ENCODE peak calls at places on chromosomes 1 and 21, in seven cellular contexts. D is OCI-LY7; S is CD8-positive, alpha-beta memory T cell; L is ovary; X is fibroblast of lung; B is mammary epithelial cell; W is left ventricle myocardium inferior. F is an unnamed sample.
A peak's percentile ranks its signal among the peaks of the same experiment; 100 is the strongest.

GRCh38 chr1:95532335-95532734 is 298.3 kb downstream of the RWDD3 start:
- DNase-seq in S (no peak), D (no peak), W (no peak), B (no peak), L (no peak), X (no peak), F (no peak)

GRCh38 chr21:40404319-40404906 is 442.5 kb downstream of the DSCAM start:
- DNase-seq in X (peak; percentile 5), L (no peak), S (no peak), W (no peak), B (no peak), D (no peak), F (peak; percentile 62)

GRCh38 chr1:167054946-167055630 is 35.1 kb downstream of the GPA33 start:
- DNase-seq in D (no peak), W (no peak), L (no peak), S (no peak), B (no peak), X (no peak), F (no peak)

GRCh38 chr1:52552505-52553371 is at the start of gene TUT4:
- DNase-seq in D (peak; percentile 85), L (peak; percentile 87), S (peak; percentile 64), B (peak; percentile 74), W (peak; percentile 80), X (peak; percentile 78), F (peak; percentile 95)

GRCh38 chr21:45515241-45516061 is 26.8 kb downstream of the SLC19A1 start:
- DNase-seq in W (peak; percentile 3), X (no peak), D (no peak), L (no peak), S (no peak), B (no peak), F (peak; percentile 67)

GRCh38 chr1:8238141-8239038 is 79.5 kb upstream of the SLC45A1 start:
- DNase-seq in W (no peak), X (peak; percentile 98), B (no peak), S (no peak), D (no peak), L (no peak), F (no peak)

GRCh38 chr1:225299624-225300023 is 128.2 kb downstream of the LBR start:
- DNase-seq in B (peak; percentile 79), L (no peak), X (peak; percentile 58), W (no peak), S (no peak), D (no peak), F (no peak)

GRCh38 chr1:27832762-27833161 is 2.2 kb downstream of the PPP1R8 start:
- DNase-seq in D (no peak), X (peak; percentile 85), W (no peak), S (no peak), B (peak; percentile 48), L (no peak), F (no peak)

GRCh38 chr1:17617787-17618557 is 78.5 kb downstream of the ARHGEF10L start:
- DNase-seq in W (peak; percentile 82), L (no peak), X (peak; percentile 64), S (no peak), D (no peak), B (no peak), F (peak; percentile 74)

GRCh38 chr1:8421721-8422120 is 103.8 kb downstream of the SLC45A1 start:
- DNase-seq in S (no peak), W (no peak), X (no peak), D (no peak), B (peak; percentile 8), L (no peak), F (no peak)

GRCh38 chr1:248924696-248925532 is 18.9 kb downstream of the PGBD2 start:
- DNase-seq in L (no peak), W (no peak), X (peak; percentile 63), D (peak; percentile 79), B (peak; percentile 43), S (peak; percentile 69), F (no peak)

GRCh38 chr1:213936571-213936970 is 51.2 kb upstream of the PROX1 start:
- DNase-seq in L (no peak), D (no peak), B (no peak), X (no peak), W (no peak), S (no peak), F (no peak)

GRCh38 chr1:40659649-40659947 is 5.9 kb downstream of the RIMS3 start:
- DNase-seq in S (no peak), W (no peak), D (no peak), B (no peak), L (no peak), X (no peak), F (no peak)

GRCh38 chr21:30268608-30269197 is 14.0 kb downstream of the KRTAP24-1 start:
- DNase-seq in S (no peak), D (peak; percentile 8), B (no peak), L (no peak), X (no peak), W (no peak), F (no peak)

GRCh38 chr1:119647228-119647733 is 785 bp downstream of the ZNF697 start:
- DNase-seq in X (no peak), W (peak; percentile 19), D (no peak), S (no peak), B (no peak), L (no peak), F (peak; percentile 52)

GRCh38 chr1:175216444-175216843 is 23.9 kb upstream of the KIAA0040 start:
- DNase-seq in L (no peak), X (no peak), B (no peak), W (no peak), D (no peak), S (no peak), F (no peak)

GRCh38 chr1:212288614-212289013 is 3.4 kb downstream of the PPP2R5A start:
- DNase-seq in S (no peak), B (peak; percentile 34), D (no peak), L (no peak), X (peak; percentile 82), W (no peak), F (no peak)

GRCh38 chr1:53327183-53327941 is 508 bp downstream of the LRP8 start:
- DNase-seq in B (peak; percentile 39), W (no peak), X (peak; percentile 44), L (no peak), D (peak; percentile 78), S (peak; percentile 40), F (peak; percentile 47)

GRCh38 chr1:226697151-226697575 is 41.9 kb downstream of the ITPKB start:
- DNase-seq in L (no peak), B (peak; percentile 92), W (no peak), D (no peak), S (no peak), X (peak; percentile 82), F (no peak)

GRCh38 chr21:45220106-45220505 is 67.6 kb downstream of the POFUT2 start:
- DNase-seq in W (no peak), B (peak; percentile 17), D (no peak), S (no peak), L (no peak), X (no peak), F (no peak)

GRCh38 chr1:230632273-230632873 is 9.9 kb upstream of the COG2 start:
- DNase-seq in W (no peak), B (peak; percentile 39), D (peak; percentile 51), S (no peak), L (no peak), X (peak; percentile 11), F (no peak)

GRCh38 chr1:199218065-199218464 is 579.2 kb downstream of the PTPRC start:
- DNase-seq in X (no peak), D (no peak), W (no peak), S (peak; percentile 16), B (no peak), L (no peak), F (peak; percentile 23)

GRCh38 chr1:228376651-228377631 is 29.7 kb downstream of the TRIM11 start:
- DNase-seq in D (no peak), L (no peak), S (no peak), X (no peak), B (no peak), W (peak; percentile 12), F (no peak)

GRCh38 chr1:228378453-228379164 is 28.0 kb downstream of the TRIM11 start:
- DNase-seq in S (peak; percentile 16), W (peak; percentile 74), L (peak; percentile 82), X (peak; percentile 69), B (peak; percentile 42), D (peak; percentile 19), F (peak; percentile 88)

GRCh38 chr1:228376262-228376628 is 30.4 kb downstream of the TRIM11 start:
- DNase-seq in B (no peak), L (no peak), X (no peak), S (no peak), W (no peak), D (no peak), F (no peak)

GRCh38 chr1:228379165-228379460 is 27.5 kb downstream of the TRIM11 start:
- DNase-seq in S (no peak), L (no peak), X (peak; percentile 27), D (no peak), W (no peak), B (no peak), F (no peak)

DNA sequence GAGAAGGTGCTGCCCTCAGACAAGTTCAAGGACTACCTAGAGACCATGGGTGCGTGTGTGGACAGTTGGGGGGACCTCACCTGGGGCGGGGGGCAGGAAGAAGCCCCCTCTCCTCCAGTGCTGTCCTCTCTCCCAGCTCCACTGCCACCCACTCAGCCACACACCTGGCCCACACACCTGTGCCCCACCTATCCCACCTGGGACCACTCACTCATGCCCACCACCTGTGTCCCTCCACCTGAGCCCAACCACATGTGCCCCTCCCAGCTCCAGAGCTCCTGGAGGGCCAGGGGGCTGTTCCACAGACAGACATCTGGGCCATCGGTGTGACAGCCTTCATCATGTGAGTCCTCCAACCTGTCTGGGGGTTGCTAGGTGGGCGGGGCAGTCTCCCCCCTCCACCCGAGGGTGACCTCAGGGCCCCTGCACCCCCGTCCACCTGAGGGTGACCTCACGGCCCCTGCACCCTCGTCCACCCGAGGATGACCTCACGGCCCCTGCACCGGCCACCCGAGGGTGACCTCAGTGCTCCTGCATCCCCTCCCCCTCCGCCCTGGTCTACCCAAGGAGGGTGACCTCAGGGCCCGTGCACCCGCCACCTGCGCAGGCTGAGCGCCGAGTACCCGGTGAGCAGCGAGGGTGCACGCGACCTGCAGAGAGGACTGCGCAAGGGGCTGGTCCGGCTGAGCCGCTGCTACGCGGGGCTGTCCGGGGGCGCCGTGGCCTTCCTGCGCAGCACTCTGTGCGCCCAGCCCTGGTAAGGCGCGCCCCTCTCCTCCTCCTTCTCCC is 28.8 kb downstream of the TRIM11 start:
- DNase-seq in W (no peak), L (no peak), B (no peak), X (no peak), D (no peak), S (no peak), F (no peak)
- H3K4me3 ChIP-seq in W (peak overlapping the region; percentile 64), L (peak overlapping the region; percentile 26), B (peak overlapping the region; percentile 59), X (peak overlapping the region; percentile 32), D (no peak overlapping the region), S (no peak overlapping the region), F (peak overlapping the region; percentile 43)

GRCh38 chr1:216051071-216051470 is 372.2 kb downstream of the USH2A start:
- DNase-seq in L (no peak), W (no peak), B (no peak), D (no peak), S (no peak), X (no peak), F (no peak)
- H3K4me1 ChIP-seq in L (no peaks in the 10 kb centered on the region), W (no peaks in the 10 kb centered on the region), B (no peaks in the 10 kb centered on the region), D (no peaks in the 10 kb centered on the region), S (no peaks in the 10 kb centered on the region), X (no peaks in the 10 kb centered on the region), F (no peaks in the 10 kb centered on the region)

GRCh38 chr1:32939655-32940371 is 24.8 kb downstream of the RNF19B start:
- DNase-seq in S (no peak), X (peak; percentile 95), B (peak; percentile 94), D (no peak), L (peak; percentile 52), W (peak; percentile 56), F (peak; percentile 65)
- H3K36me3 ChIP-seq in S (peaks cover 34% of the 10 kb centered on the region), X (peaks cover 7% of the 10 kb centered on the region), B (peaks cover 31% of the 10 kb centered on the region), D (peaks cover 97% of the 10 kb centered on the region), L (no peaks in the 10 kb centered on the region), W (peaks cover 74% of the 10 kb centered on the region), F (peaks cover 97% of the 10 kb centered on the region)

GRCh38 chr21:43970551-43970950 is 41.6 kb upstream of the TRAPPC10 start:
- DNase-seq in S (no peak), X (no peak), B (no peak), D (no peak), L (no peak), W (no peak), F (peak; percentile 66)
- H3K4me3 ChIP-seq in S (no peak overlapping the region), X (no peak overlapping the region), B (no peak overlapping the region), D (no peak overlapping the region), L (no peak overlapping the region), W (no peak overlapping the region), F (no peak overlapping the region)